ENCODE peak calls at places on chromosome 16, in four cellular contexts. S, B, Q and P are unnamed samples.
A peak's percentile ranks its signal among the peaks of the same experiment; 100 is the strongest.

GRCh38 chr16:28319476-28320022 is 27.2 kb downstream of the SBK1 start:
- DNase-seq in S (no peak), Q (no peak), B (no peak), P (no peak)

GRCh38 chr16:20821682-20822081 is 15.4 kb downstream of the REXO5 start:
- DNase-seq in Q (no peak), B (no peak), S (no peak), P (no peak)

GRCh38 chr16:86372193-86372592 is 138.1 kb upstream of the FOXF1 start:
- DNase-seq in Q (no peak), B (no peak), S (no peak), P (no peak)

GRCh38 chr16:29011112-29011511 is 26.3 kb downstream of the LAT start:
- DNase-seq in B (no peak), Q (peak; percentile 61), S (no peak), P (no peak)

GRCh38 chr16:84953051-84953746 is 58.1 kb downstream of the ZDHHC7 start:
- DNase-seq in S (no peak), B (no peak), Q (no peak), P (no peak)

GRCh38 chr16:84082110-84082509 is 34.6 kb downstream of the MBTPS1 start:
- DNase-seq in Q (no peak), S (no peak), B (peak; percentile 32), P (no peak)

GRCh38 chr16:26158142-26158759 is 466.5 kb downstream of the HS3ST4 start:
- DNase-seq in Q (no peak), S (no peak), B (no peak), P (no peak)

GRCh38 chr16:1276580-1276878 is 20.7 kb downstream of the TPSD1 start:
- DNase-seq in Q (no peak), S (no peak), B (no peak), P (no peak)

GRCh38 chr16:72372646-72373045 is 200.7 kb upstream of the PMFBP1 start:
- DNase-seq in S (no peak), Q (no peak), B (no peak), P (no peak)

GRCh38 chr16:86088287-86088686 is 189.3 kb downstream of the IRF8 start:
- DNase-seq in S (no peak), B (no peak), Q (no peak), P (no peak)

GRCh38 chr16:88284626-88285513 is 97.9 kb upstream of the ZNF469 start:
- DNase-seq in B (no peak), Q (no peak), S (no peak), P (no peak)
- TF ChIP-seq TAF1 in B (no peak), Q (no peak), S (no peak), P (no peak)

GRCh38 chr16:75267631-75268264 is 16.3 kb upstream of the BCAR1 start:
- DNase-seq in Q (no peak), B (no peak), S (peak; percentile 71), P (no peak)
- TF ChIP-seq POLR2A in Q (no peak), B (no peak), S (no peak), P (no peak)

DNA sequence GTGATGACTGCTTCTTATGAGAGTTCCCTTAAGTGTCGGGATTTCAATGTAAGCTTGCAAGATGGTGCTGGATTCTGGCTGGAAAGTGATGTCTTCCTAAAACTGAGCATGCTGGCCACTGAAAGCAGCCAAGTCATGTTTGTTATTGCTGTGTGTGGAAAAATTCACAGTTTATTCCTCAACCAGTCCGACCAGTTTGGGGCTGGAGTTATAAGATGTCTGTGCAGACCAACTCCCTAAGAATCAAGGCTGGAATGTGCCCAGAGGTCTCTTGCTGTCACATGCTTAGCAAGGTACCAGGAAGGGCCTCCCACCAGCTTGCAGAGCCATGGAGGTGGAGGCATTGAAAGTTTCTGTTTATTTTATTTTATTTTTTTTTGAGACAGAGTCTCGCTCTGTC is 37.1 kb upstream of the GAN start:
- DNase-seq in B (no peak), S (no peak), Q (no peak), P (no peak)
- TF ChIP-seq POLR2AphosphoS5 in B (no peak), S (no peak), Q (no peak), P (no peak)

DNA sequence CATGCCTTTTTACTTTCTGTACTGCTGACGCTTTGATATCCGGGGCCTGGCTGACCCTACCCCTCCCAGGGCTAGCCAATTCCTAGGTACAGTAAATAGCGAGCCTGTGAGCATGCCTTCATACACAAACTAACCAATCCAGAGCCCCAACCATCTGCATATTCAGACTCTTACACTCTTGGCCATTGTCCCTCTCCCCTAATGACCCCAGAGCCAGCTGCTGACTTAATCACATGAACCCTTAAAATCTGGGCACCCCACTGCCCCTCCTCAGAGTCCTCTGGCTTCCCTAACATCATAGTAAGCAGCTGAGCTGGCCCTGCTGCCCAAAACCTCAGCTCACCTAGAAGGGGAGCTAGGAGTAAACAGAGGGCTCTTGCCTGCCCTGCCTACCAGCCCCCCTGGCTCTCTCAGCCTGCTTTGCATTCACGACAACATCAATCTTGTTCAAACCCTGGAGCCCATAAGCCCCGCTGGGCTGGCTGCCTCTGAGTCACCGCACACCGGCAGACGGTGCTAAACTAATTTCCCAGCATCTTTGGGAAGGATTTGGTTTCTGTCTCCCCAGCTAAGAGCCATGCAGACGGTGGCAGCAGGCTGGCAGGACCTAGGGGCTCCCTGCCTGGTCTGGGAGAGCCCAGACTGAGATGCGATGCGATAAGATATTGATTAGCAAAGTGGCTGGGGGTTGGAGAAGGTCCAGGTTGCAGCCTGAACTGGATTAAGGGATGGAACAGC is 63.2 kb downstream of the CLEC19A start:
- DNase-seq in B (no peak), Q (peak; percentile 66), S (no peak), P (no peak)
- TF ChIP-seq TAF1 in B (no peak), Q (peak; percentile 22), S (no peak), P (no peak)